ENCODE peak calls at places on chromosome 1, in six cellular contexts. A is ELF-1, C is RCC 7860, I is D341Med, W is Caki2, P is AG20443. D is an unnamed sample.

GRCh38 chr1:118717893-118718292 is 270.2 kb downstream of the TBX15 start:
- DNase-seq in I (no peak), C (no peak), P (no peak), A (no peak), W (no peak), D (no peak)

GRCh38 chr1:37189111-37189510 is 154.8 kb upstream of the GRIK3 start:
- DNase-seq in A (no peak), C (no peak), W (no peak), I (no peak), P (peak; percentile 6), D (no peak)

GRCh38 chr1:1215266-1215676 is 1.3 kb upstream of the TNFRSF4 start:
- DNase-seq in I (no peak), A (no peak), P (no peak), C (no peak), W (no peak), D (no peak)

GRCh38 chr1:101357444-101357986 is 120.7 kb downstream of the S1PR1 start:
- DNase-seq in P (peak; percentile 86), W (peak; percentile 49), A (peak; percentile 72), I (peak; percentile 78), C (peak; percentile 75), D (peak; percentile 34)

GRCh38 chr1:112702420-112703261 is 4.3 kb downstream of the RHOC start:
- DNase-seq in C (no peak), W (no peak), A (no peak), P (no peak), I (no peak), D (peak; percentile 13)

GRCh38 chr1:26168410-26169167 is at the start of gene C1orf232:
- DNase-seq in C (no peak), W (no peak), P (no peak), A (peak; percentile 32), I (peak; percentile 61), D (no peak)

GRCh38 chr1:79781261-79781660 is 774.7 kb upstream of the ADGRL4 start:
- DNase-seq in P (peak; percentile 24), W (no peak), A (no peak), C (no peak), I (no peak), D (no peak)

GRCh38 chr1:214422137-214422671 is 129.2 kb downstream of the PTPN14 start:
- DNase-seq in I (no peak), C (peak; percentile 75), A (no peak), W (peak; percentile 84), P (peak; percentile 15), D (no peak)

GRCh38 chr1:43861337-43861736 is 72.3 kb upstream of the ARTN start:
- DNase-seq in P (no peak), A (no peak), W (no peak), I (no peak), C (no peak), D (no peak)

GRCh38 chr1:151072224-151072623 is 1.7 kb downstream of the GABPB2 start:
- DNase-seq in W (no peak), A (no peak), I (no peak), C (no peak), P (no peak), D (no peak)

D was measured in uterus.